ENCODE peak calls at places on chromosomes 12 and 14, in five cellular contexts. E is NCI-H748 treated with DMSO at 0.1 percent for 48 hours; T is psoas muscle; S is transverse colon; G is activated T-cell treated with anti-CD3 and anti-CD28 coated beads, Interleukin-2, amount 50 U/mL, for 4 hours. Y is an unnamed sample.

GRCh38 chr14:50705026-50705593 is 37.0 kb upstream of the SAV1 start:
- DNase-seq in E (no peak), T (no peak), S (no peak), G (no peak), Y (no peak)

GRCh38 chr14:99325591-99325990 is 53.6 kb upstream of the BCL11B start:
- DNase-seq in E (no peak), T (no peak), S (no peak), G (no peak), Y (no peak)

GRCh38 chr12:57868870-57869609 is 22.5 kb upstream of the CTDSP2 start:
- DNase-seq in E (no peak), T (peak), S (no peak), G (no peak), Y (no peak)

GRCh38 chr14:58584383-58584782 is 53.4 kb upstream of the DACT1 start:
- DNase-seq in E (no peak), T (no peak), S (no peak), G (no peak), Y (no peak)

GRCh38 chr12:43113153-43113552 is 438.9 kb downstream of the ADAMTS20 start:
- DNase-seq in E (no peak), T (no peak), S (no peak), G (no peak), Y (no peak)

GRCh38 chr14:53663709-53664108 is 292.9 kb downstream of the BMP4 start:
- DNase-seq in E (no peak), T (no peak), S (peak), G (no peak), Y (no peak)

GRCh38 chr12:59431266-59431665 is 164.6 kb upstream of the SLC16A7 start:
- DNase-seq in E (no peak), T (no peak), S (no peak), G (no peak), Y (no peak)

GRCh38 chr12:122437656-122438121 is 15.2 kb upstream of the CLIP1 start:
- DNase-seq in E (no peak), T (peak), S (peak), G (no peak), Y (no peak)

GRCh38 chr12:127393896-127394295 is 873.1 kb upstream of the TMEM132C start:
- DNase-seq in E (no peak), T (no peak), S (no peak), G (no peak), Y (no peak)